ENCODE peak calls at places on chromosome 10, in ten cellular contexts. Q is activated CD8-positive, alpha-beta memory T cell treated with anti-CD3 and anti-CD28 coated beads, Interleukin-2, amount 50 U/mL, for 4 hours; P is heart right ventricle; I is DMS 273 treated with DMSO at 0.1 percent for 48 hours; R is BJ; G is NCI-H1105; Z is iris pigment epithelial cell; C is GM12891; Y is AG20443; O is aorta. B is an unnamed sample.
A peak's percentile ranks its signal among the peaks of the same experiment; 100 is the strongest.

GRCh38 chr10:102393411-102394078 is 2.0 kb upstream of the NFKB2 start:
- DNase-seq in Q (no peak), P (no peak), I (no peak), R (no peak), G (peak; percentile 44), Z (no peak), C (no peak), Y (no peak), O (no peak), B (no peak)

GRCh38 chr10:71067098-71067760 is 145.1 kb upstream of the UNC5B start:
- DNase-seq in Q (no peak), P (no peak), I (no peak), R (no peak), G (no peak), Z (no peak), C (no peak), Y (no peak), O (no peak), B (no peak)

GRCh38 chr10:36759111-36759805 is 366.1 kb upstream of the ANKRD30A start:
- DNase-seq in Q (no peak), P (no peak), I (no peak), R (peak; percentile 77), G (no peak), Z (peak; percentile 87), C (no peak), Y (peak; percentile 87), O (no peak), B (peak; percentile 56)

GRCh38 chr10:78914060-78914378 is 154.7 kb upstream of the ZMIZ1 start:
- DNase-seq in Q (no peak), P (no peak), I (no peak), R (no peak), G (no peak), Z (no peak), C (no peak), Y (no peak), O (no peak), B (no peak)

GRCh38 chr10:120460776-120461175 is 3.7 kb downstream of the PLPP4 start:
- DNase-seq in Q (no peak), P (no peak), I (no peak), R (peak; percentile 96), G (no peak), Z (peak; percentile 99), C (no peak), Y (peak; percentile 85), O (no peak), B (peak; percentile 44)

GRCh38 chr10:71394926-71395562 is 1.7 kb upstream of the CDH23 start:
- DNase-seq in Q (no peak), P (no peak), I (no peak), R (no peak), G (no peak), Z (no peak), C (no peak), Y (no peak), O (no peak), B (no peak)

GRCh38 chr10:25682203-25682950 is 251.7 kb upstream of the MYO3A start:
- DNase-seq in Q (no peak), P (peak; percentile 52), I (no peak), R (no peak), G (no peak), Z (peak; percentile 66), C (no peak), Y (peak; percentile 52), O (no peak), B (no peak)

GRCh38 chr10:125057158-125058001 is 103.0 kb downstream of the CTBP2 start:
- DNase-seq in Q (no peak), P (peak; percentile 83), I (no peak), R (peak; percentile 90), G (no peak), Z (peak; percentile 94), C (no peak), Y (peak; percentile 86), O (peak; percentile 81), B (peak; percentile 94)

GRCh38 chr10:90313548-90314325 is 544.1 kb downstream of the HTR7 start:
- DNase-seq in Q (no peak), P (no peak), I (no peak), R (no peak), G (no peak), Z (peak; percentile 64), C (no peak), Y (no peak), O (no peak), B (no peak)